ENCODE peak calls at places on chromosomes 6 and 20, in five cellular contexts. One of them, this sample, is unnamed.

GRCh38 chr6:3402310-3403243 is 54.3 kb downstream of the SLC22A23 start:
- DNase-seq in cardiac muscle cell: no peak
- DNase-seq in tibial nerve: no peak
- DNase-seq in testis: no peak
- DNase-seq in fibroblast of pulmonary artery: no peak
- DNase-seq in this sample: no peak

GRCh38 chr6:6697620-6698019 is 109.1 kb downstream of the LY86 start:
- DNase-seq in cardiac muscle cell: no peak
- DNase-seq in tibial nerve: no peak
- DNase-seq in testis: no peak
- DNase-seq in fibroblast of pulmonary artery: no peak
- DNase-seq in this sample: no peak

GRCh38 chr20:21101453-21102251 is 4.5 kb downstream of the LINC00237 start:
- DNase-seq in tibial nerve: no peak
- DNase-seq in cardiac muscle cell: peak
- DNase-seq in testis: peak
- DNase-seq in fibroblast of pulmonary artery: no peak
- DNase-seq in this sample: no peak

GRCh38 chr20:5636127-5636520 is 114.1 kb upstream of the SHLD1 start:
- DNase-seq in testis: no peak
- DNase-seq in tibial nerve: no peak
- DNase-seq in fibroblast of pulmonary artery: no peak
- DNase-seq in cardiac muscle cell: no peak
- DNase-seq in this sample: no peak

GRCh38 chr6:101013612-101014195 is 132.6 kb upstream of the ASCC3 start:
- DNase-seq in cardiac muscle cell: no peak
- DNase-seq in testis: no peak
- DNase-seq in tibial nerve: no peak
- DNase-seq in fibroblast of pulmonary artery: no peak
- DNase-seq in this sample: no peak

GRCh38 chr6:47741807-47742206 is 40.0 kb upstream of the OPN5 start:
- DNase-seq in testis: no peak
- DNase-seq in cardiac muscle cell: peak
- DNase-seq in tibial nerve: no peak
- DNase-seq in fibroblast of pulmonary artery: peak
- DNase-seq in this sample: peak

GRCh38 chr6:4931530-4932505 is 72.0 kb downstream of the RPP40 start:
- DNase-seq in cardiac muscle cell: peak
- DNase-seq in fibroblast of pulmonary artery: no peak
- DNase-seq in tibial nerve: no peak
- DNase-seq in testis: no peak
- DNase-seq in this sample: no peak

GRCh38 chr6:152771061-152771687 is 20.6 kb downstream of the VIP start:
- DNase-seq in fibroblast of pulmonary artery: no peak
- DNase-seq in tibial nerve: no peak
- DNase-seq in cardiac muscle cell: no peak
- DNase-seq in testis: no peak
- DNase-seq in this sample: no peak

GRCh38 chr20:63308218-63308911 is 15.4 kb downstream of the COL20A1 start:
- DNase-seq in testis: no peak
- DNase-seq in fibroblast of pulmonary artery: no peak
- DNase-seq in tibial nerve: no peak
- DNase-seq in cardiac muscle cell: no peak
- DNase-seq in this sample: no peak

GRCh38 chr20:62148908-62149314 is 5.3 kb downstream of the SS18L1 start:
- DNase-seq in cardiac muscle cell: no peak
- DNase-seq in tibial nerve: no peak
- DNase-seq in fibroblast of pulmonary artery: no peak
- DNase-seq in testis: no peak
- DNase-seq in this sample: no peak

GRCh38 chr20:40565681-40566040 is 123.4 kb downstream of the MAFB start:
- DNase-seq in cardiac muscle cell: no peak
- DNase-seq in tibial nerve: no peak
- DNase-seq in testis: no peak
- DNase-seq in fibroblast of pulmonary artery: no peak
- DNase-seq in this sample: no peak

GRCh38 chr6:77740380-77740779 is 87.5 kb downstream of the MEI4 start:
- DNase-seq in testis: no peak
- DNase-seq in fibroblast of pulmonary artery: peak
- DNase-seq in cardiac muscle cell: peak
- DNase-seq in tibial nerve: no peak
- DNase-seq in this sample: peak
- TF ChIP-seq CTCF in testis: peak
- TF ChIP-seq CTCF in fibroblast of pulmonary artery: peak
- TF ChIP-seq CTCF in cardiac muscle cell: peak
- TF ChIP-seq CTCF in tibial nerve: peak
- TF ChIP-seq CTCF in this sample: no peak

GRCh38 chr6:146110990-146111389 is 82.1 kb downstream of the GRM1 start:
- DNase-seq in fibroblast of pulmonary artery: no peak
- DNase-seq in cardiac muscle cell: no peak
- DNase-seq in tibial nerve: no peak
- DNase-seq in testis: no peak
- DNase-seq in this sample: no peak
- H3K4me3 ChIP-seq in fibroblast of pulmonary artery: no peak
- H3K4me3 ChIP-seq in cardiac muscle cell: no peak
- H3K4me3 ChIP-seq in tibial nerve: no peak
- H3K4me3 ChIP-seq in testis: no peak
- H3K4me3 ChIP-seq in this sample: no peak

GRCh38 chr20:11229772-11230171 is 556.0 kb upstream of the JAG1 start:
- DNase-seq in cardiac muscle cell: peak
- DNase-seq in fibroblast of pulmonary artery: peak
- DNase-seq in testis: peak
- DNase-seq in tibial nerve: peak
- DNase-seq in this sample: peak

GRCh38 chr20:11232249-11232648 is 558.5 kb upstream of the JAG1 start:
- DNase-seq in tibial nerve: no peak
- DNase-seq in fibroblast of pulmonary artery: no peak
- DNase-seq in cardiac muscle cell: no peak
- DNase-seq in testis: no peak
- DNase-seq in this sample: no peak

GRCh38 chr20:11234181-11234969 is 560.6 kb upstream of the JAG1 start:
- DNase-seq in testis: no peak
- DNase-seq in tibial nerve: no peak
- DNase-seq in fibroblast of pulmonary artery: peak
- DNase-seq in cardiac muscle cell: no peak
- DNase-seq in this sample: no peak

GRCh38 chr20:11232896-11233295 is 559.1 kb upstream of the JAG1 start:
- DNase-seq in fibroblast of pulmonary artery: no peak
- DNase-seq in cardiac muscle cell: no peak
- DNase-seq in testis: no peak
- DNase-seq in tibial nerve: no peak
- DNase-seq in this sample: no peak

DNA sequence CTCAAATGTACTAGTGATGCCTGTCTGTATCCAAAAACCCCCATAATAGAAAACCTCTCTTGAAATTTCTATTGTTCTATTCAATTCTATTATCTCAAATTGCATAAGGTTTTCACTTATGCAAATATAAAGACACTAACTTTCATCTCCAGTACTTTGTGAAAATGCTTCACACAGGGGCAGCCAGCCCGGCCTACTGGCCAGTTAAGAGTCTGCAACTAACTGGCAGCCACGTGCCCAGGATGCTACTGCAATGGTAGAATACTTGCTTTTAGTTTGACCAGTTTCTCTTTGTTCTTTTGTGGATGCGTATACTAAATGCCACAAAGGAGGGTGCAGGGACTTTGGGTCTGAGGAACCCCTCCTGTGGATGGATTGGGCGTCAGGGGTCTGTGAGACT is 557.9 kb upstream of the JAG1 start:
- DNase-seq in testis: peak
- DNase-seq in tibial nerve: no peak
- DNase-seq in fibroblast of pulmonary artery: peak
- DNase-seq in cardiac muscle cell: no peak
- DNase-seq in this sample: no peak
- TF ChIP-seq CTCF in testis: no peak
- TF ChIP-seq CTCF in tibial nerve: no peak
- TF ChIP-seq CTCF in fibroblast of pulmonary artery: peak
- TF ChIP-seq CTCF in cardiac muscle cell: no peak
- TF ChIP-seq CTCF in this sample: no peak

GRCh38 chr6:56841751-56842150 is 113.2 kb upstream of the BEND6 start:
- DNase-seq in cardiac muscle cell: no peak
- DNase-seq in fibroblast of pulmonary artery: no peak
- DNase-seq in tibial nerve: no peak
- DNase-seq in testis: no peak
- DNase-seq in this sample: no peak
- H3K4me3 ChIP-seq in cardiac muscle cell: peak
- H3K4me3 ChIP-seq in fibroblast of pulmonary artery: peak
- H3K4me3 ChIP-seq in tibial nerve: peak
- H3K4me3 ChIP-seq in testis: no peak
- H3K4me3 ChIP-seq in this sample: peak

GRCh38 chr6:36197739-36198221 is 1.2 kb downstream of the BRPF3 start:
- DNase-seq in cardiac muscle cell: no peak
- DNase-seq in fibroblast of pulmonary artery: no peak
- DNase-seq in testis: no peak
- DNase-seq in tibial nerve: no peak
- DNase-seq in this sample: no peak
- TF ChIP-seq CTCF in cardiac muscle cell: no peak
- TF ChIP-seq CTCF in fibroblast of pulmonary artery: no peak
- TF ChIP-seq CTCF in testis: no peak
- TF ChIP-seq CTCF in tibial nerve: no peak
- TF ChIP-seq CTCF in this sample: no peak

GRCh38 chr6:129578315-129578714 is 131.7 kb downstream of the ARHGAP18 start:
- DNase-seq in tibial nerve: no peak
- DNase-seq in testis: no peak
- DNase-seq in cardiac muscle cell: no peak
- DNase-seq in fibroblast of pulmonary artery: no peak
- DNase-seq in this sample: no peak

GRCh38 chr6:129577691-129578090 is 132.3 kb downstream of the ARHGAP18 start:
- DNase-seq in cardiac muscle cell: no peak
- DNase-seq in fibroblast of pulmonary artery: no peak
- DNase-seq in testis: no peak
- DNase-seq in tibial nerve: no peak
- DNase-seq in this sample: no peak

GRCh38 chr6:129576456-129576855 is 133.5 kb downstream of the ARHGAP18 start:
- DNase-seq in tibial nerve: no peak
- DNase-seq in cardiac muscle cell: no peak
- DNase-seq in fibroblast of pulmonary artery: no peak
- DNase-seq in testis: no peak
- DNase-seq in this sample: no peak

DNA sequence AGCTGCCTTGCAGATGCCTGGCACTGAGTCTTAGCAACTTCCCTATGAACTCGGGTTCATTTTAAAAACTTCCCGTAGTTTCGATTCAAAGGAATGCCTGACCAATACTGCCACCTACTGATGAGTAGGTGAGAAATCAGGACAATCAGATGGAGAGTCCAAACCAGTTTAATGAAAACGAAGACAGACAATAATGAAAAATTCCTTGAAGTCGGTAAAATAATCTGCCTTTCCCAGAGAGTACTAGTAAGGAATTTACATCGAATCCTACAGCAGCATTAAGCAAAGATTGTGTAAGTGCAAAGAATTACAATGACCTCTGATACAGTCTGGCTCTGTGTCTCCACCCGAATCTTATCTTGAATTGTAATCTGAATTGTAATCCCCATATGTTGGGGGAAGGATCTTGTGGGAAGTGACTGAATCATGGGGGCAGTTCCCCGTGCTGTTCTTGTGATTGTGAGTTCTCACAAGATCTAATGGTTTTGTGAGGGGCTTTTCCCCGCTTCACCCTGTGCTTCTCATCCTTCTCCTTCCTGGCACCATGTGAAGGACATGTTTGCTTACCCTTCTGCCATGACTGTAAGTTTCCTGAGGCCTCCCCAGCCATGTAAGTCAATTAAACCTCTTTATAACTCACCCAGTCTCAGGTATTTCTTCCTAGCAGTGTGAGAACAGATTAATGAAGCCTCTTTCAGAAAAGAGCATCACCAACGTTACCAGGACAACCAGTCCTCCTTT is 134.4 kb downstream of the ARHGAP18 start:
- DNase-seq in cardiac muscle cell: peak
- DNase-seq in tibial nerve: peak
- DNase-seq in testis: no peak
- DNase-seq in fibroblast of pulmonary artery: peak
- DNase-seq in this sample: peak
- H3K4me3 ChIP-seq in cardiac muscle cell: no peak
- H3K4me3 ChIP-seq in tibial nerve: no peak
- H3K4me3 ChIP-seq in testis: no peak
- H3K4me3 ChIP-seq in fibroblast of pulmonary artery: no peak
- H3K4me3 ChIP-seq in this sample: no peak

GRCh38 chr6:52207066-52207465 is 20.9 kb downstream of the IL17A start:
- DNase-seq in cardiac muscle cell: no peak
- DNase-seq in tibial nerve: no peak
- DNase-seq in fibroblast of pulmonary artery: no peak
- DNase-seq in testis: no peak
- DNase-seq in this sample: no peak
- TF ChIP-seq CTCF in cardiac muscle cell: no peak
- TF ChIP-seq CTCF in tibial nerve: no peak
- TF ChIP-seq CTCF in fibroblast of pulmonary artery: no peak
- TF ChIP-seq CTCF in testis: no peak
- TF ChIP-seq CTCF in this sample: no peak